ENCODE peak calls at places on chromosomes 1 and 21, in seven cellular contexts. L, Y, I, U, V, B and G are unnamed samples.

GRCh38 chr1:150973258-150973825 is 1.3 kb downstream of the CERS2 start:
- DNase-seq in L (no peak), Y (no peak), I (no peak), U (no peak), V (no peak), B (no peak), G (peak)

GRCh38 chr1:42936309-42937078 is 22.2 kb downstream of the SLC2A1 start:
- DNase-seq in L (no peak), Y (peak), I (no peak), U (no peak), V (no peak), B (peak), G (peak)

GRCh38 chr1:244865028-244865371 is 657 bp upstream of the HNRNPU start:
- DNase-seq in L (no peak), Y (no peak), I (no peak), U (peak), V (peak), B (no peak), G (no peak)

GRCh38 chr1:92980732-92981647 is 19.7 kb upstream of the DIPK1A start:
- DNase-seq in L (no peak), Y (no peak), I (no peak), U (no peak), V (no peak), B (no peak), G (no peak)

GRCh38 chr1:107789817-107790609 is 175.0 kb downstream of the VAV3 start:
- DNase-seq in L (no peak), Y (no peak), I (no peak), U (no peak), V (no peak), B (no peak), G (no peak)

GRCh38 chr1:21702780-21703179 is 33.6 kb upstream of the RAP1GAP start:
- DNase-seq in L (no peak), Y (no peak), I (no peak), U (no peak), V (no peak), B (no peak), G (peak)

GRCh38 chr1:226702957-226703831 is 35.9 kb downstream of the ITPKB start:
- DNase-seq in L (no peak), Y (peak), I (peak), U (peak), V (peak), B (peak), G (peak)

GRCh38 chr1:204343850-204344249 is 15.9 kb downstream of the PLEKHA6 start:
- DNase-seq in L (no peak), Y (no peak), I (no peak), U (no peak), V (no peak), B (no peak), G (no peak)

GRCh38 chr1:53195211-53195909 is 1.3 kb upstream of the CPT2 start:
- DNase-seq in L (no peak), Y (no peak), I (no peak), U (no peak), V (no peak), B (no peak), G (no peak)

GRCh38 chr1:12442217-12442616 is 175.8 kb downstream of the DHRS3 start:
- DNase-seq in L (no peak), Y (no peak), I (no peak), U (no peak), V (no peak), B (no peak), G (no peak)

GRCh38 chr21:45209046-45209445 is 78.6 kb downstream of the POFUT2 start:
- DNase-seq in L (no peak), Y (peak), I (no peak), U (no peak), V (no peak), B (no peak), G (peak)

GRCh38 chr1:86704972-86705632 is 726 bp downstream of the SH3GLB1 start:
- DNase-seq in L (peak), Y (peak), I (no peak), U (peak), V (peak), B (peak), G (peak)

GRCh38 chr1:202571719-202572339 is 138.4 kb downstream of the SYT2 start:
- DNase-seq in L (no peak), Y (peak), I (no peak), U (peak), V (no peak), B (no peak), G (peak)

GRCh38 chr1:14598498-14599172 is at the start of gene KAZN:
- DNase-seq in L (no peak), Y (no peak), I (peak), U (peak), V (peak), B (peak), G (no peak)

GRCh38 chr1:36729716-36730510 is 247.2 kb upstream of the CSF3R start:
- DNase-seq in L (no peak), Y (no peak), I (no peak), U (no peak), V (no peak), B (no peak), G (no peak)

GRCh38 chr1:216045400-216045799 is 377.8 kb downstream of the USH2A start:
- DNase-seq in L (no peak), Y (peak), I (no peak), U (no peak), V (no peak), B (peak), G (peak)

GRCh38 chr1:175508320-175509110 is 234.9 kb downstream of the TNR start:
- DNase-seq in L (no peak), Y (no peak), I (no peak), U (no peak), V (no peak), B (no peak), G (peak)

GRCh38 chr1:168199056-168199455 is 20.3 kb downstream of the TIPRL start:
- DNase-seq in L (no peak), Y (no peak), I (no peak), U (peak), V (no peak), B (no peak), G (no peak)

GRCh38 chr1:192802406-192802805 is 6.4 kb upstream of the RGS2 start:
- DNase-seq in L (no peak), Y (no peak), I (no peak), U (no peak), V (no peak), B (no peak), G (no peak)

GRCh38 chr1:78511334-78511733 is 20.6 kb downstream of the PTGFR start:
- DNase-seq in L (no peak), Y (no peak), I (no peak), U (peak), V (no peak), B (no peak), G (no peak)

GRCh38 chr1:199956005-199956404 is 71.5 kb upstream of the NR5A2 start:
- DNase-seq in L (no peak), Y (no peak), I (no peak), U (no peak), V (peak), B (no peak), G (no peak)

GRCh38 chr1:155729031-155729898 is 40.4 kb downstream of the DAP3 start:
- DNase-seq in L (peak), Y (peak), I (peak), U (peak), V (peak), B (peak), G (peak)

GRCh38 chr1:68725353-68725752 is 228.5 kb upstream of the DEPDC1 start:
- DNase-seq in L (no peak), Y (no peak), I (no peak), U (no peak), V (no peak), B (no peak), G (no peak)

DNA sequence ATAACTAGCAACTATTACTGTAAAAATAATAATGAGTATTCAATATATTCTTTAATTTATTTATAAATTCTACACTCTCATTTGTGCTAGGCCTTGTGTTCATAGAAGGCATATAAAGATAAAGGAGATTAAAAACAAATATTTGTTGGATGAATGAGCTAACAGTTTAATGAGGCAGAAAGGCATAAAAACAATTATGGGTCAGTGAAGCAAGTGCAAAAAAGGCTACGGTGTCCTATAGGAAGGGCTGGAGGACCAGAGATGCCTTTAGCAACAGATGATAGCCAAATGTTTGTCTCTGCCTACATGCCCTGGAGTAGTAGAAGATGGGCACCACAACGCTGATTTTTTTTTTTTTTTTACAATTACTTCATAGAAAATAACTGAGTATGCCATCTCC is 45.7 kb downstream of the PTGS2 start:
- DNase-seq in L (no peak), Y (no peak), I (no peak), U (no peak), V (no peak), B (no peak), G (no peak)
- H3K23ac ChIP-seq in L (no peak), Y (no peak), I (no peak), U (no peak), V (no peak), B (no peak), G (no peak)

DNA sequence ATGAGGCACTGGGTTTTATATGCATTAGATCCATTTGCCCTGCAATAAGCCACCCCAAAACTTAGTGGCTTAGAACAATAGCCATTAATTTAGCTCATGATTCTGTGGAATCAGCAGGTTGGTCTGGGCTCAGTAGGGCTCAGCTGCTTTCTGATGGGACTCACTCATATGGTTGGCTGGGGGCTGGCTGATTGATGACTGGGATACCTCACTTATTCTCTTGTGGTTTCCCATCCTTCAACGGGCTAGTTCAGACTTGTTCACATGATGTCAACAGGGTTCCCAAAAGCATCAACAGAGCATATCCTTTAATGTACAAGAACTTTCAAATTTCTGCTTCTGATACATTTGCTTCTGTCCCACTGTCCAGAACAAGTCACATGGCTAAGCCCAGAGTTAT is 43.2 kb downstream of the DNM3 start:
- DNase-seq in L (no peak), Y (no peak), I (no peak), U (no peak), V (no peak), B (no peak), G (no peak)
- H3K23ac ChIP-seq in L (no peak), Y (no peak), I (no peak), U (no peak), V (no peak), B (no peak), G (no peak)

DNA sequence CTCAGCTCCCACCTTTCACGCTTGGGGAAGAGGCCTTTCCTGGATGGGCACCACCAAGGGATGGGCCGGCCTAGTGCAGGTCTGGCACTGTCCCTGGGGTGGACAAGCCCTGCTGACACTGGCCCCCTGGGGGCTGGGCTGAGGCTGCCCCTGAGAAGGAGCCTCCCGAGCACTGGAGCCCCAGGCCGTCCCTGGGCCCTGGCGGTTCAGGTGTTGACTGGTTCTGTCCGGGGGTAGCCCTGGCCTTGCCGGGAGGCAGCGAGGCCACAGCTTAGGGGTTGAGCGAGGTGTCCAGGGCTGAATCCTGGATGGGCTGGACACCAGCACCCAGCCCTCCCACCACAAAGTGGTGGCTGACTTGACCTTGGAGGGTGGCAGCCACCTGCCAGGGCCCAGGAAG is 49.7 kb upstream of the ACTRT2 start:
- DNase-seq in L (no peak), Y (no peak), I (no peak), U (no peak), V (no peak), B (no peak), G (no peak)
- H3K23ac ChIP-seq in L (no peak), Y (no peak), I (peak), U (no peak), V (no peak), B (no peak), G (no peak)

GRCh38 chr1:205809469-205809868 is 3.5 kb downstream of the SLC41A1 start:
- DNase-seq in L (no peak), Y (no peak), I (no peak), U (no peak), V (no peak), B (no peak), G (no peak)
- H3K23ac ChIP-seq in L (no peak), Y (no peak), I (no peak), U (no peak), V (no peak), B (no peak), G (no peak)